ENCODE peak calls at places on chromosomes 11 and 22, in four cellular contexts. One of them, this sample, is unnamed.

GRCh38 chr11:126113515-126113957 is 50.9 kb upstream of the CDON start:
- DNase-seq in activated CD4-positive, CD25-positive, alpha-beta regulatory T cell: no peak
- DNase-seq in ACHN: peak; percentile 89
- DNase-seq in GM04504: peak; percentile 98
- DNase-seq in this sample: peak; percentile 99

GRCh38 chr22:20948450-20948849 is 18.6 kb upstream of the AIFM3 start:
- DNase-seq in activated CD4-positive, CD25-positive, alpha-beta regulatory T cell: no peak
- DNase-seq in ACHN: no peak
- DNase-seq in GM04504: no peak
- DNase-seq in this sample: no peak

GRCh38 chr11:61963282-61964057 is 4.0 kb downstream of the FTH1 start:
- DNase-seq in GM04504: no peak
- DNase-seq in ACHN: peak; percentile 30
- DNase-seq in activated CD4-positive, CD25-positive, alpha-beta regulatory T cell: no peak
- DNase-seq in this sample: no peak

GRCh38 chr11:106061936-106062591 is 15.1 kb downstream of the KBTBD3 start:
- DNase-seq in ACHN: no peak
- DNase-seq in GM04504: no peak
- DNase-seq in activated CD4-positive, CD25-positive, alpha-beta regulatory T cell: no peak
- DNase-seq in this sample: no peak

GRCh38 chr11:33735426-33736147 is 636 bp downstream of the CD59 start:
- DNase-seq in GM04504: no peak
- DNase-seq in ACHN: peak; percentile 54
- DNase-seq in activated CD4-positive, CD25-positive, alpha-beta regulatory T cell: peak; percentile 12
- DNase-seq in this sample: no peak

GRCh38 chr11:117799634-117800033 is 2.6 kb upstream of the DSCAML1 start:
- DNase-seq in GM04504: no peak
- DNase-seq in activated CD4-positive, CD25-positive, alpha-beta regulatory T cell: no peak
- DNase-seq in ACHN: no peak
- DNase-seq in this sample: no peak

GRCh38 chr11:116434986-116435385 is 337.8 kb downstream of the BUD13 start:
- DNase-seq in GM04504: no peak
- DNase-seq in activated CD4-positive, CD25-positive, alpha-beta regulatory T cell: no peak
- DNase-seq in ACHN: no peak
- DNase-seq in this sample: no peak

GRCh38 chr11:78325274-78325781 is 92.3 kb downstream of the GAB2 start:
- DNase-seq in GM04504: no peak
- DNase-seq in ACHN: no peak
- DNase-seq in activated CD4-positive, CD25-positive, alpha-beta regulatory T cell: no peak
- DNase-seq in this sample: peak; percentile 14

GRCh38 chr22:45478108-45478771 is 24.4 kb upstream of the FBLN1 start:
- DNase-seq in GM04504: peak; percentile 55
- DNase-seq in ACHN: no peak
- DNase-seq in activated CD4-positive, CD25-positive, alpha-beta regulatory T cell: no peak
- DNase-seq in this sample: peak; percentile 89

GRCh38 chr11:43933608-43934358 is 8.7 kb upstream of the C11orf96 start:
- DNase-seq in activated CD4-positive, CD25-positive, alpha-beta regulatory T cell: no peak
- DNase-seq in ACHN: no peak
- DNase-seq in GM04504: no peak
- DNase-seq in this sample: peak; percentile 56

GRCh38 chr11:69941546-69942332 is 122.5 kb upstream of the FGF3 start:
- DNase-seq in activated CD4-positive, CD25-positive, alpha-beta regulatory T cell: no peak
- DNase-seq in GM04504: no peak
- DNase-seq in ACHN: no peak
- DNase-seq in this sample: no peak

GRCh38 chr11:121575250-121575962 is 122.6 kb upstream of the SORL1-AS1 start:
- DNase-seq in activated CD4-positive, CD25-positive, alpha-beta regulatory T cell: no peak
- DNase-seq in ACHN: peak; percentile 2
- DNase-seq in GM04504: no peak
- DNase-seq in this sample: peak; percentile 51

GRCh38 chr22:39175127-39176066 is 22.9 kb upstream of the CBX7 start:
- DNase-seq in ACHN: peak; percentile 68
- DNase-seq in activated CD4-positive, CD25-positive, alpha-beta regulatory T cell: no peak
- DNase-seq in GM04504: no peak
- DNase-seq in this sample: no peak

GRCh38 chr11:129731316-129731715 is 84.3 kb upstream of the TMEM45B start:
- DNase-seq in GM04504: no peak
- DNase-seq in ACHN: no peak
- DNase-seq in activated CD4-positive, CD25-positive, alpha-beta regulatory T cell: no peak
- DNase-seq in this sample: no peak

GRCh38 chr11:105201166-105201565 is 61.6 kb upstream of the CARD18 start:
- DNase-seq in activated CD4-positive, CD25-positive, alpha-beta regulatory T cell: no peak
- DNase-seq in ACHN: no peak
- DNase-seq in GM04504: no peak
- DNase-seq in this sample: no peak

GRCh38 chr22:43992331-43992821 is 31.7 kb upstream of the PARVB start:
- DNase-seq in activated CD4-positive, CD25-positive, alpha-beta regulatory T cell: no peak
- DNase-seq in ACHN: no peak
- DNase-seq in GM04504: peak; percentile 91
- DNase-seq in this sample: peak; percentile 72

GRCh38 chr11:80727315-80727714 is 1286.5 kb upstream of the TENM4 start:
- DNase-seq in activated CD4-positive, CD25-positive, alpha-beta regulatory T cell: no peak
- DNase-seq in GM04504: no peak
- DNase-seq in ACHN: peak; percentile 47
- DNase-seq in this sample: peak; percentile 45

GRCh38 chr11:134574947-134575346 is 162.9 kb upstream of the B3GAT1 start:
- DNase-seq in ACHN: no peak
- DNase-seq in activated CD4-positive, CD25-positive, alpha-beta regulatory T cell: no peak
- DNase-seq in GM04504: no peak
- DNase-seq in this sample: no peak

GRCh38 chr22:25992331-25992730 is 176.9 kb upstream of the SEZ6L start:
- DNase-seq in GM04504: no peak
- DNase-seq in ACHN: no peak
- DNase-seq in activated CD4-positive, CD25-positive, alpha-beta regulatory T cell: no peak
- DNase-seq in this sample: no peak

GRCh38 chr11:120215634-120216033 is 4.8 kb downstream of the OAF start:
- DNase-seq in GM04504: no peak
- DNase-seq in ACHN: peak; percentile 61
- DNase-seq in activated CD4-positive, CD25-positive, alpha-beta regulatory T cell: no peak
- DNase-seq in this sample: peak; percentile 61

GRCh38 chr11:115912484-115912945 is 408.3 kb upstream of the CADM1 start:
- DNase-seq in activated CD4-positive, CD25-positive, alpha-beta regulatory T cell: no peak
- DNase-seq in GM04504: no peak
- DNase-seq in ACHN: no peak
- DNase-seq in this sample: peak; percentile 35

GRCh38 chr22:44538071-44538470 is 40.0 kb upstream of the RTL6 start:
- DNase-seq in ACHN: peak; percentile 23
- DNase-seq in GM04504: peak; percentile 23
- DNase-seq in activated CD4-positive, CD25-positive, alpha-beta regulatory T cell: no peak
- DNase-seq in this sample: peak; percentile 51

GRCh38 chr22:32328306-32329201 is 29.1 kb upstream of the RFPL3 start:
- DNase-seq in ACHN: no peak
- DNase-seq in activated CD4-positive, CD25-positive, alpha-beta regulatory T cell: no peak
- DNase-seq in GM04504: no peak
- DNase-seq in this sample: no peak

GRCh38 chr11:11966826-11967668 is 41.4 kb downstream of the DKK3 start:
- DNase-seq in ACHN: peak; percentile 58
- DNase-seq in activated CD4-positive, CD25-positive, alpha-beta regulatory T cell: peak; percentile 41
- DNase-seq in GM04504: no peak
- DNase-seq in this sample: peak; percentile 31

GRCh38 chr11:33110083-33110482 is 51.2 kb downstream of the CSTF3 start:
- DNase-seq in activated CD4-positive, CD25-positive, alpha-beta regulatory T cell: no peak
- DNase-seq in ACHN: no peak
- DNase-seq in GM04504: no peak
- DNase-seq in this sample: no peak

GRCh38 chr11:102582140-102582539 is 43.0 kb downstream of the MMP20 start:
- DNase-seq in GM04504: no peak
- DNase-seq in ACHN: no peak
- DNase-seq in activated CD4-positive, CD25-positive, alpha-beta regulatory T cell: no peak
- DNase-seq in this sample: no peak

GRCh38 chr22:21033895-21034294 is 1.5 kb upstream of the SLC7A4 start:
- DNase-seq in GM04504: no peak
- DNase-seq in ACHN: no peak
- DNase-seq in activated CD4-positive, CD25-positive, alpha-beta regulatory T cell: no peak
- DNase-seq in this sample: no peak

GRCh38 chr22:23696326-23696851 is 5.6 kb downstream of the RGL4 start:
- DNase-seq in activated CD4-positive, CD25-positive, alpha-beta regulatory T cell: no peak
- DNase-seq in ACHN: no peak
- DNase-seq in GM04504: no peak
- DNase-seq in this sample: peak; percentile 46

GRCh38 chr11:115528217-115528616 is 24.0 kb upstream of the CADM1 start:
- DNase-seq in activated CD4-positive, CD25-positive, alpha-beta regulatory T cell: no peak
- DNase-seq in GM04504: no peak
- DNase-seq in ACHN: no peak
- DNase-seq in this sample: no peak

GRCh38 chr11:96311120-96311568 is 31.9 kb downstream of the MAML2 start:
- DNase-seq in GM04504: peak; percentile 32
- DNase-seq in ACHN: peak; percentile 38
- DNase-seq in activated CD4-positive, CD25-positive, alpha-beta regulatory T cell: no peak
- DNase-seq in this sample: peak; percentile 85

GRCh38 chr11:89175796-89176195 is 1.9 kb upstream of the TYR start:
- DNase-seq in GM04504: no peak
- DNase-seq in ACHN: no peak
- DNase-seq in activated CD4-positive, CD25-positive, alpha-beta regulatory T cell: no peak
- DNase-seq in this sample: peak; percentile 5

GRCh38 chr22:47408409-47408808 is 646.0 kb downstream of the TBC1D22A start:
- DNase-seq in GM04504: no peak
- DNase-seq in ACHN: no peak
- DNase-seq in activated CD4-positive, CD25-positive, alpha-beta regulatory T cell: no peak
- DNase-seq in this sample: no peak

GRCh38 chr11:14075118-14075601 is 112.6 kb downstream of the SPON1 start:
- DNase-seq in ACHN: no peak
- DNase-seq in GM04504: no peak
- DNase-seq in activated CD4-positive, CD25-positive, alpha-beta regulatory T cell: no peak
- DNase-seq in this sample: peak; percentile 55

GRCh38 chr11:35735903-35736302 is 73.3 kb downstream of the TRIM44 start:
- DNase-seq in activated CD4-positive, CD25-positive, alpha-beta regulatory T cell: no peak
- DNase-seq in GM04504: no peak
- DNase-seq in ACHN: no peak
- DNase-seq in this sample: no peak

GRCh38 chr11:11265994-11266606 is 87.0 kb downstream of the CSNK2A3 start:
- DNase-seq in ACHN: peak; percentile 36
- DNase-seq in activated CD4-positive, CD25-positive, alpha-beta regulatory T cell: peak; percentile 4
- DNase-seq in GM04504: no peak
- DNase-seq in this sample: no peak